ENCODE peak calls at places on chromosomes 11 and 22, in four cellular contexts. J is GM12865; C is hypothalamus; S is naive thymus-derived CD8-positive, alpha-beta T cell. Z is an unnamed sample.

GRCh38 chr22:44136112-44136511 is 44.6 kb upstream of the PARVG start:
- DNase-seq in J (no peak), C (no peak), S (no peak), Z (no peak)

GRCh38 chr11:19872526-19873135 is 160.0 kb downstream of the NAV2 start:
- DNase-seq in C (no peak), J (no peak), S (no peak), Z (no peak)

GRCh38 chr11:24163146-24163545 is 333.7 kb upstream of the LUZP2 start:
- DNase-seq in C (no peak), J (no peak), S (no peak), Z (no peak)

GRCh38 chr11:27626269-27626937 is 73.9 kb downstream of the BDNF start:
- DNase-seq in C (no peak), S (no peak), J (no peak), Z (no peak)

GRCh38 chr11:100824041-100824440 is 137.0 kb downstream of the ARHGAP42 start:
- DNase-seq in C (no peak), J (no peak), S (no peak), Z (no peak)

GRCh38 chr11:75201771-75202170 is 38.8 kb upstream of the TPBGL start:
- DNase-seq in J (no peak), C (no peak), S (no peak), Z (no peak)

GRCh38 chr11:45265963-45266692 is 20.0 kb downstream of the SYT13 start:
- DNase-seq in J (no peak), C (no peak), S (no peak), Z (no peak)

GRCh38 chr11:12248330-12248729 is 129.0 kb upstream of the PARVA start:
- DNase-seq in J (no peak), C (peak), S (no peak), Z (no peak)

GRCh38 chr11:8090756-8091155 is 9.7 kb downstream of the TUB start:
- DNase-seq in C (no peak), S (no peak), J (peak), Z (peak)

GRCh38 chr11:64729851-64730382 is 6.9 kb upstream of the NRXN2 start:
- DNase-seq in J (no peak), S (no peak), C (no peak), Z (no peak)

GRCh38 chr11:36311926-36312592 is 16.0 kb downstream of the PRR5L start:
- DNase-seq in J (no peak), S (no peak), C (no peak), Z (no peak)

GRCh38 chr22:20558534-20558933 is 51.1 kb downstream of the MED15 start:
- DNase-seq in C (no peak), S (no peak), J (no peak), Z (no peak)

GRCh38 chr22:40177738-40178416 is at the start of gene TNRC6B:
- DNase-seq in S (peak), C (peak), J (peak), Z (peak)

GRCh38 chr11:111376453-111376871 is 2.6 kb downstream of the POU2AF1 start:
- DNase-seq in S (no peak), J (peak), C (no peak), Z (no peak)

GRCh38 chr22:49964136-49964492 is 3.5 kb downstream of the PIM3 start:
- DNase-seq in J (no peak), C (no peak), S (peak), Z (no peak)

GRCh38 chr11:71139516-71140205 is 112.7 kb downstream of the SHANK2 start:
- DNase-seq in S (no peak), J (no peak), C (peak), Z (no peak)

GRCh38 chr11:19101803-19102520 is 15.0 kb upstream of the ZDHHC13 start:
- DNase-seq in C (no peak), J (no peak), S (no peak), Z (no peak)

GRCh38 chr22:28142361-28142801 is 223.3 kb upstream of the PITPNB start:
- DNase-seq in S (no peak), C (no peak), J (no peak), Z (no peak)

GRCh38 chr11:8056810-8057463 is 24.1 kb upstream of the TUB start:
- DNase-seq in J (no peak), C (no peak), S (no peak), Z (peak)

GRCh38 chr11:96235725-96236124 is 107.3 kb downstream of the MAML2 start:
- DNase-seq in C (no peak), J (peak), S (no peak), Z (peak)

GRCh38 chr11:44125598-44125997 is 30.1 kb downstream of the EXT2 start:
- DNase-seq in J (no peak), S (no peak), C (no peak), Z (no peak)

GRCh38 chr22:19612866-19613572 is 88.8 kb upstream of the CLDN5 start:
- DNase-seq in S (no peak), J (no peak), C (no peak), Z (peak)

Z was measured in OCI-M1.